ENCODE peak calls at places on chromosomes 7 and 10, in six cellular contexts. S, H, I, L, A and F are unnamed samples.

GRCh38 chr10:129754211-129755050 is 209.6 kb downstream of the EBF3 start:
- DNase-seq in S (no peak), I (no peak), H (no peak), A (no peak), L (no peak), F (no peak)

GRCh38 chr10:33506838-33507661 is 172.6 kb upstream of the NRP1 start:
- DNase-seq in I (no peak), A (no peak), S (peak), L (no peak), H (no peak), F (no peak)

GRCh38 chr10:23432161-23432560 is 6.7 kb upstream of the OTUD1 start:
- DNase-seq in A (no peak), I (no peak), H (no peak), L (no peak), S (no peak), F (no peak)

GRCh38 chr10:68106656-68107055 is 2.6 kb upstream of the MYPN start:
- DNase-seq in H (no peak), L (no peak), A (no peak), S (peak), I (no peak), F (peak)

GRCh38 chr7:78542551-78542950 is 744.0 kb downstream of the PHTF2 start:
- DNase-seq in S (no peak), L (no peak), I (no peak), A (no peak), H (no peak), F (no peak)

GRCh38 chr7:65444899-65445823 is 71.5 kb downstream of the ZNF92 start:
- DNase-seq in I (no peak), A (no peak), H (no peak), L (no peak), S (no peak), F (no peak)

GRCh38 chr7:116560021-116560970 is 35.5 kb downstream of the CAV1 start:
- DNase-seq in A (no peak), H (no peak), L (no peak), I (no peak), S (no peak), F (no peak)

GRCh38 chr7:68441610-68442009 is 1156.7 kb upstream of the AUTS2 start:
- DNase-seq in A (no peak), I (no peak), L (no peak), H (no peak), S (no peak), F (no peak)

GRCh38 chr7:149041350-149041749 is 13.0 kb upstream of the PDIA4 start:
- DNase-seq in H (no peak), L (no peak), S (no peak), A (no peak), I (no peak), F (no peak)

GRCh38 chr7:92904292-92905131 is 68.1 kb upstream of the CDK6 start:
- DNase-seq in H (peak), A (peak), S (peak), I (no peak), L (peak), F (peak)

GRCh38 chr7:71716741-71717140 is 584.8 kb downstream of the GALNT17 start:
- DNase-seq in I (no peak), H (no peak), S (no peak), A (no peak), L (no peak), F (no peak)

GRCh38 chr10:55820071-55820470 is 541.0 kb downstream of the ZWINT start:
- DNase-seq in L (no peak), I (no peak), A (no peak), S (no peak), H (no peak), F (no peak)

GRCh38 chr7:105098863-105099515 is 85.0 kb downstream of the KMT2E start:
- DNase-seq in L (no peak), A (no peak), S (no peak), H (no peak), I (no peak), F (peak)

GRCh38 chr10:79093658-79094411 is 25.1 kb downstream of the ZMIZ1 start:
- DNase-seq in I (no peak), S (no peak), H (no peak), L (peak), A (no peak), F (peak)

GRCh38 chr10:110221721-110222261 is 14.4 kb downstream of the MXI1 start:
- DNase-seq in S (peak), I (peak), A (peak), H (no peak), L (peak), F (peak)

GRCh38 chr7:7585241-7585928 is 18.7 kb downstream of the MIOS start:
- DNase-seq in I (no peak), H (no peak), S (no peak), L (no peak), A (no peak), F (no peak)

GRCh38 chr7:139774376-139774775 is 3.4 kb downstream of the HIPK2 start:
- DNase-seq in S (peak), A (no peak), H (no peak), L (no peak), I (no peak), F (peak)

GRCh38 chr7:67916571-67916970 is 919.9 kb downstream of the TYW1 start:
- DNase-seq in S (no peak), L (no peak), I (no peak), H (no peak), A (no peak), F (no peak)

GRCh38 chr7:92058040-92058439 is 76.2 kb downstream of the CYP51A1 start:
- DNase-seq in A (no peak), H (no peak), L (no peak), S (no peak), I (no peak), F (no peak)

GRCh38 chr7:52961084-52961483 is 74.3 kb upstream of the POM121L12 start:
- DNase-seq in L (no peak), I (no peak), H (no peak), S (peak), A (no peak), F (peak)

GRCh38 chr10:61900829-61901783 is at the start of gene ARID5B:
- DNase-seq in S (peak), H (no peak), L (no peak), A (peak), I (peak), F (peak)

GRCh38 chr7:6630007-6630849 is 6.9 kb upstream of the ZNF316 start:
- DNase-seq in H (no peak), S (no peak), I (no peak), A (no peak), L (no peak), F (no peak)

GRCh38 chr7:151366872-151367207 is 25.2 kb downstream of the NUB1 start:
- DNase-seq in A (no peak), H (no peak), S (peak), L (no peak), I (no peak), F (peak)

GRCh38 chr10:6737080-6737641 is 157.1 kb upstream of the PRKCQ start:
- DNase-seq in L (peak), H (no peak), I (no peak), A (no peak), S (peak), F (peak)

GRCh38 chr7:135855836-135856235 is 107.2 kb upstream of the FAM180A start:
- DNase-seq in A (no peak), I (no peak), S (no peak), H (no peak), L (no peak), F (peak)

GRCh38 chr10:87660484-87661133 is 931 bp downstream of the PAPSS2 start:
- DNase-seq in L (no peak), A (no peak), H (no peak), S (peak), I (no peak), F (peak)

GRCh38 chr7:29156798-29157461 is 10.6 kb upstream of the CPVL start:
- DNase-seq in I (no peak), L (no peak), S (no peak), A (no peak), H (no peak), F (no peak)

GRCh38 chr10:43141421-43141820 is 3.2 kb downstream of the CSGALNACT2 start:
- DNase-seq in A (no peak), L (no peak), H (no peak), I (no peak), S (no peak), F (no peak)

GRCh38 chr7:85022064-85022697 is 164.7 kb downstream of the SEMA3D start:
- DNase-seq in L (no peak), I (no peak), A (no peak), H (no peak), S (no peak), F (no peak)

GRCh38 chr10:101903827-101904520 is 60.4 kb upstream of the KCNIP2 start:
- DNase-seq in H (no peak), I (no peak), A (peak), L (no peak), S (no peak), F (no peak)

GRCh38 chr7:23759556-23760391 is 49.8 kb downstream of the STK31 start:
- DNase-seq in S (peak), L (no peak), I (no peak), H (no peak), A (no peak), F (peak)

GRCh38 chr7:256981-257646 is 32.9 kb upstream of the FOXL3 start:
- DNase-seq in H (no peak), L (peak), A (no peak), S (no peak), I (no peak), F (no peak)

GRCh38 chr10:32253300-32253699 is 93.7 kb downstream of the EPC1 start:
- DNase-seq in H (no peak), I (no peak), A (peak), L (no peak), S (no peak), F (no peak)

GRCh38 chr10:132974249-132974796 is 32.0 kb upstream of the CFAP46 start:
- DNase-seq in S (no peak), H (no peak), L (peak), I (no peak), A (no peak), F (no peak)

GRCh38 chr7:5478568-5479045 is 55.0 kb upstream of the TNRC18 start:
- DNase-seq in A (no peak), I (no peak), S (no peak), H (no peak), L (no peak), F (no peak)

GRCh38 chr10:79021331-79021907 is 47.3 kb upstream of the ZMIZ1 start:
- DNase-seq in L (peak), S (no peak), H (no peak), I (no peak), A (no peak), F (no peak)